ENCODE peak calls at places on chromosomes 6 and 20, in eight cellular contexts. P is fibroblast of pulmonary artery; C is AG09319; V is upper lobe of right lung; N is sigmoid colon; U is OCI-LY7; Z is WTC11; D is activated naive CD4-positive, alpha-beta T cell treated with Interleukin-2 at 50 U/mL for 16 hours. H is an unnamed sample.

GRCh38 chr6:43355862-43356590 is 13.4 kb downstream of the ZNF318 start:
- DNase-seq in C (no peak), U (peak), N (no peak), D (no peak), Z (peak), P (peak), V (no peak), H (no peak)

GRCh38 chr6:130306377-130306776 is 59.4 kb upstream of the TMEM200A start:
- DNase-seq in N (no peak), V (no peak), Z (no peak), C (no peak), P (no peak), D (no peak), U (no peak), H (no peak)

GRCh38 chr6:107173779-107174178 is 58.5 kb upstream of the BEND3 start:
- DNase-seq in N (no peak), D (no peak), C (no peak), Z (no peak), P (peak), U (no peak), V (no peak), H (no peak)

GRCh38 chr6:56642366-56643261 is at the start of gene DST:
- DNase-seq in V (no peak), N (no peak), C (peak), Z (no peak), P (peak), D (no peak), U (no peak), H (no peak)

GRCh38 chr20:1928154-1928553 is 32.9 kb downstream of the SIRPA start:
- DNase-seq in Z (no peak), D (no peak), N (no peak), U (no peak), V (no peak), P (no peak), C (no peak), H (no peak)

GRCh38 chr6:135658916-135659315 is 161.4 kb upstream of the AHI1 start:
- DNase-seq in D (no peak), P (no peak), N (no peak), Z (no peak), V (no peak), C (no peak), U (no peak), H (no peak)

GRCh38 chr6:111573118-111573883 is 32.4 kb downstream of the TRAF3IP2 start:
- DNase-seq in D (no peak), Z (no peak), P (peak), V (no peak), C (no peak), U (no peak), N (peak), H (no peak)

GRCh38 chr20:57004416-57004815 is 262.0 kb downstream of the BMP7 start:
- DNase-seq in Z (no peak), C (no peak), V (no peak), D (no peak), P (no peak), U (no peak), N (no peak), H (no peak)

GRCh38 chr20:9617940-9618339 is 103.5 kb downstream of the LAMP5 start:
- DNase-seq in N (no peak), D (no peak), V (no peak), C (no peak), Z (peak), P (peak), U (no peak), H (no peak)

GRCh38 chr20:35602851-35603495 is 12.7 kb upstream of the SPAG4 start:
- DNase-seq in P (no peak), V (no peak), N (peak), C (no peak), U (no peak), Z (no peak), D (no peak), H (no peak)

GRCh38 chr6:25122001-25122400 is 157.2 kb upstream of the CARMIL1 start:
- DNase-seq in C (no peak), P (peak), V (no peak), U (no peak), N (no peak), Z (no peak), D (no peak), H (no peak)

GRCh38 chr20:47743671-47744070 is 41.6 kb downstream of the SULF2 start:
- DNase-seq in P (no peak), Z (no peak), N (no peak), U (no peak), C (no peak), V (no peak), D (no peak), H (no peak)

H was measured in activated naive CD8-positive, alpha-beta T cell treated with anti-CD3 and anti-CD28 coated beads for 36 hours.